ENCODE peak calls at places on chromosomes 6 and 20, in four cellular contexts. N is GM12878, Y is K562, E is HepG2. X is an unnamed sample.

GRCh38 chr6:133466666-133467065 is 225.5 kb downstream of the EYA4 start:
- DNase-seq in N (no peak), Y (no peak), E (no peak), X (no peak)

GRCh38 chr6:135212935-135213334 is 31.8 kb downstream of the MYB start:
- DNase-seq in N (no peak), Y (no peak), E (no peak), X (no peak)

GRCh38 chr6:35305117-35305516 is 7.5 kb downstream of the DEF6 start:
- DNase-seq in N (no peak), Y (no peak), E (no peak), X (no peak)

GRCh38 chr6:165191461-165191860 is 117.9 kb downstream of the C6orf118 start:
- DNase-seq in N (no peak), Y (no peak), E (no peak), X (no peak)

GRCh38 chr6:167806061-167806700 is 20.5 kb upstream of the AFDN start:
- DNase-seq in N (no peak), Y (no peak), E (peak; percentile 93), X (no peak)

GRCh38 chr6:52346503-52346902 is 15.4 kb upstream of the PAQR8 start:
- DNase-seq in N (no peak), Y (no peak), E (no peak), X (no peak)

GRCh38 chr20:6882911-6883310 is 115.4 kb downstream of the BMP2 start:
- DNase-seq in N (no peak), Y (no peak), E (no peak), X (no peak)

GRCh38 chr20:21272679-21273078 is 30.5 kb upstream of the XRN2 start:
- DNase-seq in N (no peak), Y (no peak), E (no peak), X (no peak)

GRCh38 chr20:19947611-19948264 is 69.4 kb upstream of the NAA20 start:
- DNase-seq in N (peak; percentile 40), Y (peak; percentile 36), E (no peak), X (no peak)

GRCh38 chr6:43703512-43704429 is 16.2 kb upstream of the MRPS18A start:
- DNase-seq in N (no peak), Y (no peak), E (no peak), X (no peak)

GRCh38 chr20:40945754-40946451 is 82.7 kb upstream of the TOP1 start:
- DNase-seq in N (no peak), Y (no peak), E (peak; percentile 72), X (peak; percentile 19)

GRCh38 chr6:119757467-119757866 is 407.9 kb upstream of the MAN1A1 start:
- DNase-seq in N (no peak), Y (no peak), E (no peak), X (no peak)

GRCh38 chr6:121881974-121882667 is 446.7 kb downstream of the GJA1 start:
- DNase-seq in N (no peak), Y (no peak), E (no peak), X (no peak)

GRCh38 chr6:131250121-131250520 is 114.9 kb downstream of the AKAP7 start:
- DNase-seq in N (peak; percentile 1), Y (no peak), E (no peak), X (no peak)

GRCh38 chr20:17725094-17725835 is 25.5 kb downstream of the BANF2 start:
- DNase-seq in N (no peak), Y (no peak), E (peak; percentile 60), X (no peak)

GRCh38 chr20:35306931-35307517 is 14.8 kb upstream of the FAM83C start:
- DNase-seq in N (no peak), Y (peak; percentile 63), E (peak; percentile 80), X (peak; percentile 60)

GRCh38 chr6:16956371-16956770 is 145.5 kb upstream of the STMND1 start:
- DNase-seq in N (no peak), Y (no peak), E (no peak), X (no peak)

DNA sequence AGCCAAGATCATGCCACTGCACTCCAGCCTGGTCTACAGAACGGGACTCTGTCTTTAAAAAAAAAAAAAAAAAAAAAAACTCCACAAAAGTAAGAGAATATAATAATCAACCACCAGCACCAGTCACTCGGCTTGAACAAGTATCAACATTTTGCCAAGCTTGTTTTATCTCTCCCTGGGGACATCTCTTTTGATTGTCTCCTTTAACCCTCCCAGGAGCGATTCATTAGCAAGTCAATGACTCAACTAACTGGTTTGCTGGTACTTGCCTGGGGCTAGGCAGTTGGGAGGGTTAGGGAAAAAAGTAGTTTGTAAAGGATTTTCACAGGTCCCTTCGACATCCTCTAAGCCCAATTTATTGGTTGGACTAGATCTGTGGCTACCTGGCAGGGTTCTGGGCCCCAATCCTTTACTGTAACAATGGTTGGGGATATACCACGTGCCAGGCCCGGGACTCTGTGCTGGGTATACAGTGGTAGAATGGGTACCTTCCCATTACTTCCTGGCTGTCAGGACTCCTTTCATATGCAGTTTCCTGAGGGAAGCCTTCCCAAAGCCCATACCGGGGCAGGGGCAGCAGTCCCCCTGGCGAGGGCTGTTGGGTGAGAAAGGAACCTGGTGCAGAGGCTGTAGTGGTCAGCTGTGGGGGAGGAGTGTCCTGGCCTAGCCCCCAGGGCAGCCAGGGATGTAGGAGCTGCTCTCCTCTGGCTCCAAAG is 12.2 kb downstream of the TGIF2 start:
- DNase-seq in N (no peak), Y (no peak), E (no peak), X (no peak)
- TF ChIP-seq POLR2AphosphoS5 in N (no peak), Y (no peak), E (no peak), X (no peak)

GRCh38 chr6:4352731-4353130 is 217.4 kb upstream of the ECI2 start:
- DNase-seq in N (no peak), Y (no peak), E (no peak), X (no peak)

GRCh38 chr6:4356899-4357659 is 221.7 kb upstream of the ECI2 start:
- DNase-seq in N (no peak), Y (no peak), E (no peak), X (no peak)

GRCh38 chr6:4351857-4352669 is 216.7 kb upstream of the ECI2 start:
- DNase-seq in N (no peak), Y (no peak), E (no peak), X (peak; percentile 36)

GRCh38 chr6:4354181-4354580 is 218.8 kb upstream of the ECI2 start:
- DNase-seq in N (no peak), Y (no peak), E (no peak), X (no peak)

DNA sequence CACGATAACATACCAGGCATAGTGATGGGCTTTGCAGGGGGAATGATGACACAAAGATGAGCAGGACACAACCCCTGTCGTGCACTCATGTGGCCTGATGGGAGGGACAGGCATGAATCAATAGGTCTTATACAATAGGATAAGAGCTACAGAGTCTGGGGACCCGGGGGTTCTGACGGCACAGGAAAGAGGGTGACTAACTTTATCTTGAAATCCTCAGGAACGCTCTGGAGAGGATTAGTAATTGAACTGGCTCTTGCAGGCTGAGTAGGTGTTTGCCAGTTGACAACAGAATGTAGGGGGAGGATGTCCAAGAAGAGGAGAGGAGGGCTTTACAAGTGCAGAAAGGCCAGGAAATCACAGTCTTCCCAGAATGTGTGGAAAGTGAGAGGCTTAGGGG is 219.9 kb upstream of the ECI2 start:
- DNase-seq in N (no peak), Y (no peak), E (no peak), X (peak; percentile 13)
- TF ChIP-seq REST in N (no peak), Y (no peak), E (no peak), X (no peak)

GRCh38 chr6:22737331-22737730 is 168.0 kb downstream of the HDGFL1 start:
- DNase-seq in N (peak; percentile 0), Y (no peak), E (no peak), X (peak; percentile 4)
- TF ChIP-seq CEBPB in N (no peak), Y (no peak), E (no peak), X (no peak)

GRCh38 chr20:48823960-48824497 is 3.8 kb downstream of the PREX1 start:
- DNase-seq in N (peak; percentile 76), Y (no peak), E (no peak), X (no peak)
- TF ChIP-seq POLR2AphosphoS5 in N (no peak), Y (no peak), E (no peak), X (no peak)

DNA sequence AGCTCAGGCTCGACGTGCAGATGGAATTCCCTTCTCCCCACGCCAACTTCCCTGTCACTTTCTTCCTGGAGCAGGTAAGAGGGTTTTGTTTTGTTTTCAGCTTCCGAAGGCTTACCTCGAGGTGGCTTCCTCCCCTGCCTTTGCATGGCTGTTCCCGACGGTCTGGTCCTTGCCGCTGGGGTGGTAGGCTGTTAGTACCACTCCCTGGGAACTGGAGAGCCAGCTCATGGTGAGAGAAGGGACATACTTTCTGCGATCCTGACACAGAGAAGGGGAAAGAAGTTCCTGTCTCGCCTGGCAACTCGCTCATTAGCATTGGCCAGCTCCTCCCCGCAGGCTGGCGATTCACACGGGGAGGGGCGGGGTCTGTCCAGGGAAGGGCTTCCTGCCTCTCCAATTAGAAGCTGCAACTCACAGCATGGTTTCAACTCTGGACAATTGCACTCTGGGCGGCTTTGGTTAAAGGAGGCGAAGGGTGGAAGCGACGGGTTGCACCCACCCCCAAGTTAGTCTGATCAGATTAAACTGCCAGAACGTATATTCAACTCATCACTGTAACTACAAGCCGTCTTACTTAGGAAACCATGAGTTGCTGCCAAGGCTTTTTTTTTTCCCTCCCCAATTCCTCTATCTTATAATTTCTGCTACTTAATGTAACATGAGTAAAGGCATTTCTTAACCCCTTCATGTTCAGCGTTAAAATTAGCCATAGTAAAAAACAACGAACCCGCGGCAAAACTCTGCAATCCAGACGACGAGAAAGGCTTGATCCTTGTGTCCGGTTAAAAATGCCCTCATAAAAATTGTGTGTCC is at the start of gene ARHGAP18:
- DNase-seq in N (peak; percentile 78), Y (peak; percentile 76), E (peak; percentile 97), X (peak; percentile 86)
- TF ChIP-seq REST in N (no peak), Y (no peak), E (peak; percentile 71), X (no peak)

X was measured in HCT116.